ENCODE peak calls at places on chromosomes 5 and 9, in nine cellular contexts. One of them, this sample, is unnamed.

GRCh38 chr5:124995451-124995850 is 249.0 kb upstream of the ZNF608 start:
- DNase-seq in AG09309: no peak
- DNase-seq in Ammon's horn: no peak
- DNase-seq in NCI-H460: peak
- DNase-seq in fibroblast of mammary gland: no peak
- DNase-seq in HFF-Myc: peak
- DNase-seq in omental fat pad: no peak
- DNase-seq in SW480: no peak
- DNase-seq in stimulated activated CD4-positive, alpha-beta T cell treated with anti-CD3 and anti-CD28 coated beads, Interleukin-12 subunit alpha, Interleukin-12 subunit beta, amount 100 ng/mL, for 48 hours: no peak
- DNase-seq in this sample: peak

GRCh38 chr5:150079655-150080461 is 6.5 kb downstream of the CSF1R start:
- DNase-seq in stimulated activated CD4-positive, alpha-beta T cell treated with anti-CD3 and anti-CD28 coated beads, Interleukin-12 subunit alpha, Interleukin-12 subunit beta, amount 100 ng/mL, for 48 hours: no peak
- DNase-seq in HFF-Myc: no peak
- DNase-seq in SW480: no peak
- DNase-seq in omental fat pad: no peak
- DNase-seq in NCI-H460: no peak
- DNase-seq in Ammon's horn: no peak
- DNase-seq in fibroblast of mammary gland: no peak
- DNase-seq in AG09309: no peak
- DNase-seq in this sample: no peak

GRCh38 chr9:81767921-81768320 is 78.6 kb upstream of the TLE1 start:
- DNase-seq in NCI-H460: no peak
- DNase-seq in HFF-Myc: no peak
- DNase-seq in Ammon's horn: no peak
- DNase-seq in AG09309: no peak
- DNase-seq in SW480: no peak
- DNase-seq in omental fat pad: no peak
- DNase-seq in stimulated activated CD4-positive, alpha-beta T cell treated with anti-CD3 and anti-CD28 coated beads, Interleukin-12 subunit alpha, Interleukin-12 subunit beta, amount 100 ng/mL, for 48 hours: no peak
- DNase-seq in fibroblast of mammary gland: no peak
- DNase-seq in this sample: no peak

GRCh38 chr9:5633243-5633642 is 4.3 kb downstream of the RIC1 start:
- DNase-seq in omental fat pad: no peak
- DNase-seq in AG09309: no peak
- DNase-seq in SW480: no peak
- DNase-seq in stimulated activated CD4-positive, alpha-beta T cell treated with anti-CD3 and anti-CD28 coated beads, Interleukin-12 subunit alpha, Interleukin-12 subunit beta, amount 100 ng/mL, for 48 hours: no peak
- DNase-seq in NCI-H460: no peak
- DNase-seq in Ammon's horn: no peak
- DNase-seq in HFF-Myc: no peak
- DNase-seq in fibroblast of mammary gland: peak
- DNase-seq in this sample: no peak

GRCh38 chr5:179120951-179121666 is 60.9 kb downstream of the ZNF354C start:
- DNase-seq in Ammon's horn: no peak
- DNase-seq in HFF-Myc: no peak
- DNase-seq in SW480: no peak
- DNase-seq in NCI-H460: no peak
- DNase-seq in stimulated activated CD4-positive, alpha-beta T cell treated with anti-CD3 and anti-CD28 coated beads, Interleukin-12 subunit alpha, Interleukin-12 subunit beta, amount 100 ng/mL, for 48 hours: no peak
- DNase-seq in fibroblast of mammary gland: no peak
- DNase-seq in omental fat pad: no peak
- DNase-seq in AG09309: no peak
- DNase-seq in this sample: no peak

GRCh38 chr9:130920233-130920632 is 18.8 kb downstream of the FIBCD1 start:
- DNase-seq in HFF-Myc: no peak
- DNase-seq in SW480: no peak
- DNase-seq in AG09309: no peak
- DNase-seq in stimulated activated CD4-positive, alpha-beta T cell treated with anti-CD3 and anti-CD28 coated beads, Interleukin-12 subunit alpha, Interleukin-12 subunit beta, amount 100 ng/mL, for 48 hours: no peak
- DNase-seq in NCI-H460: no peak
- DNase-seq in omental fat pad: no peak
- DNase-seq in Ammon's horn: no peak
- DNase-seq in fibroblast of mammary gland: no peak
- DNase-seq in this sample: no peak

GRCh38 chr9:96087669-96088299 is 212.3 kb downstream of the ERCC6L2 start:
- DNase-seq in omental fat pad: no peak
- DNase-seq in AG09309: no peak
- DNase-seq in stimulated activated CD4-positive, alpha-beta T cell treated with anti-CD3 and anti-CD28 coated beads, Interleukin-12 subunit alpha, Interleukin-12 subunit beta, amount 100 ng/mL, for 48 hours: no peak
- DNase-seq in HFF-Myc: no peak
- DNase-seq in fibroblast of mammary gland: no peak
- DNase-seq in SW480: peak
- DNase-seq in NCI-H460: no peak
- DNase-seq in Ammon's horn: no peak
- DNase-seq in this sample: no peak

GRCh38 chr9:123643518-123643917 is 286.4 kb downstream of the DENND1A start:
- DNase-seq in SW480: no peak
- DNase-seq in NCI-H460: no peak
- DNase-seq in fibroblast of mammary gland: no peak
- DNase-seq in stimulated activated CD4-positive, alpha-beta T cell treated with anti-CD3 and anti-CD28 coated beads, Interleukin-12 subunit alpha, Interleukin-12 subunit beta, amount 100 ng/mL, for 48 hours: no peak
- DNase-seq in Ammon's horn: no peak
- DNase-seq in HFF-Myc: no peak
- DNase-seq in AG09309: no peak
- DNase-seq in omental fat pad: no peak
- DNase-seq in this sample: no peak

GRCh38 chr5:10288600-10289213 is 19.0 kb downstream of the CMBL start:
- DNase-seq in stimulated activated CD4-positive, alpha-beta T cell treated with anti-CD3 and anti-CD28 coated beads, Interleukin-12 subunit alpha, Interleukin-12 subunit beta, amount 100 ng/mL, for 48 hours: peak
- DNase-seq in omental fat pad: peak
- DNase-seq in fibroblast of mammary gland: no peak
- DNase-seq in Ammon's horn: no peak
- DNase-seq in AG09309: no peak
- DNase-seq in HFF-Myc: no peak
- DNase-seq in NCI-H460: no peak
- DNase-seq in SW480: peak
- DNase-seq in this sample: no peak

GRCh38 chr9:80842383-80842782 is 847.0 kb downstream of the TLE1 start:
- DNase-seq in AG09309: peak
- DNase-seq in Ammon's horn: peak
- DNase-seq in stimulated activated CD4-positive, alpha-beta T cell treated with anti-CD3 and anti-CD28 coated beads, Interleukin-12 subunit alpha, Interleukin-12 subunit beta, amount 100 ng/mL, for 48 hours: no peak
- DNase-seq in NCI-H460: no peak
- DNase-seq in omental fat pad: no peak
- DNase-seq in HFF-Myc: no peak
- DNase-seq in fibroblast of mammary gland: no peak
- DNase-seq in SW480: no peak
- DNase-seq in this sample: peak

GRCh38 chr5:68872088-68872842 is 221.5 kb upstream of the SLC30A5 start:
- DNase-seq in stimulated activated CD4-positive, alpha-beta T cell treated with anti-CD3 and anti-CD28 coated beads, Interleukin-12 subunit alpha, Interleukin-12 subunit beta, amount 100 ng/mL, for 48 hours: no peak
- DNase-seq in NCI-H460: no peak
- DNase-seq in fibroblast of mammary gland: peak
- DNase-seq in AG09309: no peak
- DNase-seq in HFF-Myc: no peak
- DNase-seq in Ammon's horn: no peak
- DNase-seq in SW480: no peak
- DNase-seq in omental fat pad: no peak
- DNase-seq in this sample: no peak

GRCh38 chr5:160390787-160391696 is 8.8 kb downstream of the FAM200C start:
- DNase-seq in stimulated activated CD4-positive, alpha-beta T cell treated with anti-CD3 and anti-CD28 coated beads, Interleukin-12 subunit alpha, Interleukin-12 subunit beta, amount 100 ng/mL, for 48 hours: no peak
- DNase-seq in Ammon's horn: no peak
- DNase-seq in HFF-Myc: no peak
- DNase-seq in fibroblast of mammary gland: peak
- DNase-seq in omental fat pad: no peak
- DNase-seq in SW480: peak
- DNase-seq in NCI-H460: peak
- DNase-seq in AG09309: no peak
- DNase-seq in this sample: no peak

GRCh38 chr5:137206030-137206715 is 293.0 kb downstream of the SPOCK1 start:
- DNase-seq in HFF-Myc: peak
- DNase-seq in NCI-H460: no peak
- DNase-seq in SW480: no peak
- DNase-seq in stimulated activated CD4-positive, alpha-beta T cell treated with anti-CD3 and anti-CD28 coated beads, Interleukin-12 subunit alpha, Interleukin-12 subunit beta, amount 100 ng/mL, for 48 hours: no peak
- DNase-seq in Ammon's horn: no peak
- DNase-seq in omental fat pad: no peak
- DNase-seq in fibroblast of mammary gland: peak
- DNase-seq in AG09309: peak
- DNase-seq in this sample: no peak

GRCh38 chr5:9540791-9541190 is 5.1 kb downstream of the SEMA5A start:
- DNase-seq in SW480: no peak
- DNase-seq in NCI-H460: no peak
- DNase-seq in HFF-Myc: no peak
- DNase-seq in Ammon's horn: no peak
- DNase-seq in stimulated activated CD4-positive, alpha-beta T cell treated with anti-CD3 and anti-CD28 coated beads, Interleukin-12 subunit alpha, Interleukin-12 subunit beta, amount 100 ng/mL, for 48 hours: no peak
- DNase-seq in omental fat pad: no peak
- DNase-seq in fibroblast of mammary gland: no peak
- DNase-seq in AG09309: peak
- DNase-seq in this sample: no peak

GRCh38 chr5:60036539-60036938 is 143.0 kb upstream of the PDE4D start:
- DNase-seq in HFF-Myc: no peak
- DNase-seq in NCI-H460: no peak
- DNase-seq in stimulated activated CD4-positive, alpha-beta T cell treated with anti-CD3 and anti-CD28 coated beads, Interleukin-12 subunit alpha, Interleukin-12 subunit beta, amount 100 ng/mL, for 48 hours: no peak
- DNase-seq in AG09309: no peak
- DNase-seq in omental fat pad: no peak
- DNase-seq in SW480: no peak
- DNase-seq in fibroblast of mammary gland: no peak
- DNase-seq in Ammon's horn: no peak
- DNase-seq in this sample: no peak

GRCh38 chr9:127910613-127911205 is 6.1 kb downstream of the ST6GALNAC4 start:
- DNase-seq in SW480: no peak
- DNase-seq in NCI-H460: no peak
- DNase-seq in fibroblast of mammary gland: peak
- DNase-seq in stimulated activated CD4-positive, alpha-beta T cell treated with anti-CD3 and anti-CD28 coated beads, Interleukin-12 subunit alpha, Interleukin-12 subunit beta, amount 100 ng/mL, for 48 hours: no peak
- DNase-seq in AG09309: no peak
- DNase-seq in HFF-Myc: no peak
- DNase-seq in omental fat pad: no peak
- DNase-seq in Ammon's horn: peak
- DNase-seq in this sample: no peak

GRCh38 chr9:16561121-16561520 is 309.3 kb downstream of the BNC2 start:
- DNase-seq in NCI-H460: no peak
- DNase-seq in fibroblast of mammary gland: peak
- DNase-seq in Ammon's horn: no peak
- DNase-seq in SW480: no peak
- DNase-seq in AG09309: no peak
- DNase-seq in omental fat pad: no peak
- DNase-seq in stimulated activated CD4-positive, alpha-beta T cell treated with anti-CD3 and anti-CD28 coated beads, Interleukin-12 subunit alpha, Interleukin-12 subunit beta, amount 100 ng/mL, for 48 hours: no peak
- DNase-seq in HFF-Myc: no peak
- DNase-seq in this sample: no peak

GRCh38 chr9:97038909-97039781 is at the start of gene CTSV:
- DNase-seq in SW480: peak
- DNase-seq in HFF-Myc: peak
- DNase-seq in Ammon's horn: peak
- DNase-seq in stimulated activated CD4-positive, alpha-beta T cell treated with anti-CD3 and anti-CD28 coated beads, Interleukin-12 subunit alpha, Interleukin-12 subunit beta, amount 100 ng/mL, for 48 hours: peak
- DNase-seq in omental fat pad: peak
- DNase-seq in NCI-H460: peak
- DNase-seq in fibroblast of mammary gland: peak
- DNase-seq in AG09309: no peak
- DNase-seq in this sample: peak

GRCh38 chr5:21071421-21071820 is 1083.4 kb upstream of the CDH18 start:
- DNase-seq in HFF-Myc: no peak
- DNase-seq in AG09309: no peak
- DNase-seq in NCI-H460: no peak
- DNase-seq in fibroblast of mammary gland: no peak
- DNase-seq in SW480: no peak
- DNase-seq in omental fat pad: no peak
- DNase-seq in Ammon's horn: no peak
- DNase-seq in stimulated activated CD4-positive, alpha-beta T cell treated with anti-CD3 and anti-CD28 coated beads, Interleukin-12 subunit alpha, Interleukin-12 subunit beta, amount 100 ng/mL, for 48 hours: no peak
- DNase-seq in this sample: no peak

GRCh38 chr5:15510816-15511215 is 10.8 kb downstream of the FBXL7 start:
- DNase-seq in SW480: no peak
- DNase-seq in AG09309: peak
- DNase-seq in fibroblast of mammary gland: peak
- DNase-seq in stimulated activated CD4-positive, alpha-beta T cell treated with anti-CD3 and anti-CD28 coated beads, Interleukin-12 subunit alpha, Interleukin-12 subunit beta, amount 100 ng/mL, for 48 hours: no peak
- DNase-seq in Ammon's horn: peak
- DNase-seq in NCI-H460: no peak
- DNase-seq in HFF-Myc: no peak
- DNase-seq in omental fat pad: no peak
- DNase-seq in this sample: no peak

GRCh38 chr5:158895573-158895972 is 204.1 kb downstream of the EBF1 start:
- DNase-seq in SW480: no peak
- DNase-seq in NCI-H460: no peak
- DNase-seq in stimulated activated CD4-positive, alpha-beta T cell treated with anti-CD3 and anti-CD28 coated beads, Interleukin-12 subunit alpha, Interleukin-12 subunit beta, amount 100 ng/mL, for 48 hours: no peak
- DNase-seq in omental fat pad: no peak
- DNase-seq in HFF-Myc: no peak
- DNase-seq in AG09309: no peak
- DNase-seq in Ammon's horn: no peak
- DNase-seq in fibroblast of mammary gland: peak
- DNase-seq in this sample: no peak

GRCh38 chr9:135221951-135222631 is 134.6 kb downstream of the OLFM1 start:
- DNase-seq in SW480: no peak
- DNase-seq in Ammon's horn: no peak
- DNase-seq in HFF-Myc: no peak
- DNase-seq in NCI-H460: no peak
- DNase-seq in fibroblast of mammary gland: no peak
- DNase-seq in stimulated activated CD4-positive, alpha-beta T cell treated with anti-CD3 and anti-CD28 coated beads, Interleukin-12 subunit alpha, Interleukin-12 subunit beta, amount 100 ng/mL, for 48 hours: no peak
- DNase-seq in omental fat pad: no peak
- DNase-seq in AG09309: no peak
- DNase-seq in this sample: no peak

GRCh38 chr9:122127396-122127798 is 32.2 kb downstream of the NDUFA8 start:
- DNase-seq in fibroblast of mammary gland: no peak
- DNase-seq in SW480: no peak
- DNase-seq in NCI-H460: no peak
- DNase-seq in HFF-Myc: no peak
- DNase-seq in stimulated activated CD4-positive, alpha-beta T cell treated with anti-CD3 and anti-CD28 coated beads, Interleukin-12 subunit alpha, Interleukin-12 subunit beta, amount 100 ng/mL, for 48 hours: no peak
- DNase-seq in omental fat pad: no peak
- DNase-seq in AG09309: no peak
- DNase-seq in Ammon's horn: peak
- DNase-seq in this sample: no peak

GRCh38 chr5:18325431-18325830 is 691.2 kb downstream of the TAF11L14 start:
- DNase-seq in SW480: no peak
- DNase-seq in Ammon's horn: no peak
- DNase-seq in AG09309: no peak
- DNase-seq in NCI-H460: no peak
- DNase-seq in omental fat pad: no peak
- DNase-seq in fibroblast of mammary gland: no peak
- DNase-seq in stimulated activated CD4-positive, alpha-beta T cell treated with anti-CD3 and anti-CD28 coated beads, Interleukin-12 subunit alpha, Interleukin-12 subunit beta, amount 100 ng/mL, for 48 hours: no peak
- DNase-seq in HFF-Myc: no peak
- DNase-seq in this sample: no peak

GRCh38 chr9:114261987-114262386 is 60.9 kb upstream of the ORM1 start:
- DNase-seq in NCI-H460: no peak
- DNase-seq in fibroblast of mammary gland: no peak
- DNase-seq in omental fat pad: no peak
- DNase-seq in HFF-Myc: no peak
- DNase-seq in Ammon's horn: no peak
- DNase-seq in stimulated activated CD4-positive, alpha-beta T cell treated with anti-CD3 and anti-CD28 coated beads, Interleukin-12 subunit alpha, Interleukin-12 subunit beta, amount 100 ng/mL, for 48 hours: no peak
- DNase-seq in SW480: no peak
- DNase-seq in AG09309: no peak
- DNase-seq in this sample: no peak

GRCh38 chr9:137013571-137013940 is 14.5 kb downstream of the ABCA2 start:
- DNase-seq in Ammon's horn: no peak
- DNase-seq in omental fat pad: no peak
- DNase-seq in fibroblast of mammary gland: no peak
- DNase-seq in AG09309: no peak
- DNase-seq in NCI-H460: no peak
- DNase-seq in SW480: no peak
- DNase-seq in HFF-Myc: no peak
- DNase-seq in stimulated activated CD4-positive, alpha-beta T cell treated with anti-CD3 and anti-CD28 coated beads, Interleukin-12 subunit alpha, Interleukin-12 subunit beta, amount 100 ng/mL, for 48 hours: no peak
- DNase-seq in this sample: no peak

GRCh38 chr5:108028411-108028810 is 353.5 kb downstream of the FBXL17 start:
- DNase-seq in AG09309: no peak
- DNase-seq in omental fat pad: no peak
- DNase-seq in Ammon's horn: no peak
- DNase-seq in NCI-H460: no peak
- DNase-seq in SW480: no peak
- DNase-seq in fibroblast of mammary gland: peak
- DNase-seq in HFF-Myc: no peak
- DNase-seq in stimulated activated CD4-positive, alpha-beta T cell treated with anti-CD3 and anti-CD28 coated beads, Interleukin-12 subunit alpha, Interleukin-12 subunit beta, amount 100 ng/mL, for 48 hours: no peak
- DNase-seq in this sample: no peak

GRCh38 chr5:148482196-148482595 is 98.4 kb downstream of the FBXO38 start:
- DNase-seq in AG09309: no peak
- DNase-seq in HFF-Myc: no peak
- DNase-seq in NCI-H460: no peak
- DNase-seq in stimulated activated CD4-positive, alpha-beta T cell treated with anti-CD3 and anti-CD28 coated beads, Interleukin-12 subunit alpha, Interleukin-12 subunit beta, amount 100 ng/mL, for 48 hours: no peak
- DNase-seq in fibroblast of mammary gland: no peak
- DNase-seq in SW480: no peak
- DNase-seq in omental fat pad: no peak
- DNase-seq in Ammon's horn: no peak
- DNase-seq in this sample: no peak

GRCh38 chr9:1267141-1267570 is 217.0 kb downstream of the DMRT2 start:
- DNase-seq in stimulated activated CD4-positive, alpha-beta T cell treated with anti-CD3 and anti-CD28 coated beads, Interleukin-12 subunit alpha, Interleukin-12 subunit beta, amount 100 ng/mL, for 48 hours: no peak
- DNase-seq in SW480: no peak
- DNase-seq in Ammon's horn: no peak
- DNase-seq in NCI-H460: no peak
- DNase-seq in omental fat pad: no peak
- DNase-seq in AG09309: no peak
- DNase-seq in fibroblast of mammary gland: peak
- DNase-seq in HFF-Myc: no peak
- DNase-seq in this sample: no peak

GRCh38 chr5:19987594-19988345 is at the start of gene CDH18:
- DNase-seq in fibroblast of mammary gland: peak
- DNase-seq in stimulated activated CD4-positive, alpha-beta T cell treated with anti-CD3 and anti-CD28 coated beads, Interleukin-12 subunit alpha, Interleukin-12 subunit beta, amount 100 ng/mL, for 48 hours: no peak
- DNase-seq in HFF-Myc: no peak
- DNase-seq in omental fat pad: no peak
- DNase-seq in AG09309: no peak
- DNase-seq in SW480: peak
- DNase-seq in NCI-H460: peak
- DNase-seq in Ammon's horn: peak
- DNase-seq in this sample: peak

GRCh38 chr9:131630206-131630831 is 85.0 kb downstream of the PRRT1B start:
- DNase-seq in omental fat pad: no peak
- DNase-seq in SW480: no peak
- DNase-seq in fibroblast of mammary gland: no peak
- DNase-seq in AG09309: no peak
- DNase-seq in HFF-Myc: no peak
- DNase-seq in Ammon's horn: peak
- DNase-seq in stimulated activated CD4-positive, alpha-beta T cell treated with anti-CD3 and anti-CD28 coated beads, Interleukin-12 subunit alpha, Interleukin-12 subunit beta, amount 100 ng/mL, for 48 hours: peak
- DNase-seq in NCI-H460: no peak
- DNase-seq in this sample: no peak

This sample was measured in AG04450.